ENCODE peak calls at places on chromosomes 3 and 15, in eight cellular contexts. G, F, T, X, J, Q, D and V are unnamed samples.

GRCh38 chr3:34504755-34505154 is 706.3 kb downstream of the PDCD6IP start:
- DNase-seq in J (no peak), G (peak), T (no peak), F (no peak), Q (no peak), X (no peak), D (no peak), V (peak)

GRCh38 chr3:41363830-41364523 is 164.7 kb downstream of the CTNNB1 start:
- DNase-seq in X (no peak), Q (no peak), F (no peak), J (no peak), D (no peak), T (no peak), G (no peak), V (no peak)

GRCh38 chr3:51591231-51591630 is 52.7 kb downstream of the RAD54L2 start:
- DNase-seq in X (no peak), J (no peak), D (no peak), F (no peak), Q (no peak), G (no peak), T (no peak), V (no peak)

GRCh38 chr3:184491867-184492615 is 69.5 kb upstream of the EPHB3 start:
- DNase-seq in J (no peak), T (no peak), G (no peak), Q (no peak), D (no peak), X (no peak), F (no peak), V (no peak)

GRCh38 chr3:120425877-120426276 is 24.9 kb downstream of the FSTL1 start:
- DNase-seq in Q (peak), D (no peak), F (peak), T (no peak), J (peak), X (no peak), G (no peak), V (no peak)

GRCh38 chr3:99767341-99767740 is 50.3 kb upstream of the CMSS1 start:
- DNase-seq in T (no peak), F (no peak), J (no peak), G (no peak), D (no peak), Q (no peak), X (no peak), V (no peak)

GRCh38 chr3:154324919-154325318 is 632 bp upstream of the DHX36 start:
- DNase-seq in Q (no peak), D (no peak), X (no peak), G (no peak), F (no peak), T (no peak), J (no peak), V (no peak)

GRCh38 chr3:143497382-143497781 is 350.9 kb downstream of the SLC9A9 start:
- DNase-seq in J (no peak), G (no peak), Q (no peak), X (no peak), T (no peak), F (no peak), D (no peak), V (no peak)

GRCh38 chr3:143004823-143005222 is 3.5 kb downstream of the U2SURP start:
- DNase-seq in G (no peak), D (no peak), X (no peak), F (no peak), T (no peak), Q (no peak), J (no peak), V (no peak)

GRCh38 chr3:82607391-82607790 is 845.9 kb upstream of the GBE1 start:
- DNase-seq in X (no peak), D (no peak), G (no peak), J (no peak), Q (no peak), F (no peak), T (no peak), V (no peak)

GRCh38 chr15:32818758-32819405 is 101.1 kb downstream of the GREM1 start:
- DNase-seq in J (peak), Q (no peak), G (no peak), T (no peak), X (no peak), F (no peak), D (no peak), V (peak)

GRCh38 chr15:26631894-26632293 is 141.0 kb downstream of the GABRB3 start:
- DNase-seq in D (no peak), Q (no peak), J (no peak), X (no peak), T (no peak), G (no peak), F (no peak), V (no peak)

GRCh38 chr3:182562274-182562673 is 231.0 kb upstream of the ATP11B start:
- DNase-seq in T (no peak), G (no peak), X (no peak), D (no peak), J (no peak), Q (no peak), F (no peak), V (no peak)

GRCh38 chr15:32872606-32873291 is 154.9 kb downstream of the GREM1 start:
- DNase-seq in F (no peak), Q (no peak), X (no peak), D (no peak), J (no peak), G (no peak), T (no peak), V (no peak)

GRCh38 chr3:116474356-116475200 is 29.3 kb upstream of the LSAMP start:
- DNase-seq in Q (no peak), F (no peak), J (no peak), T (no peak), G (peak), D (peak), X (no peak), V (no peak)

GRCh38 chr3:45479627-45480026 is 91.3 kb downstream of the LARS2 start:
- DNase-seq in X (no peak), G (no peak), J (peak), T (no peak), Q (no peak), F (peak), D (no peak), V (no peak)

GRCh38 chr3:39361252-39361927 is 21.8 kb upstream of the SLC25A38 start:
- DNase-seq in Q (no peak), T (peak), X (no peak), F (no peak), G (no peak), J (no peak), D (no peak), V (no peak)

GRCh38 chr15:38564557-38565286 is at the start of gene RASGRP1:
- DNase-seq in D (peak), T (peak), J (peak), X (peak), Q (no peak), G (peak), F (no peak), V (peak)

GRCh38 chr3:21888656-21889055 is 137.6 kb upstream of the ZNF385D start:
- DNase-seq in X (no peak), D (no peak), G (no peak), T (no peak), J (no peak), Q (no peak), F (no peak), V (no peak)

GRCh38 chr3:156433138-156433537 is 121.8 kb downstream of the SSR3 start:
- DNase-seq in J (no peak), F (no peak), Q (no peak), D (no peak), X (no peak), G (no peak), T (no peak), V (no peak)

GRCh38 chr15:95669146-95669922 is 661.2 kb upstream of the NR2F2 start:
- DNase-seq in X (no peak), D (no peak), J (no peak), Q (no peak), F (peak), G (peak), T (no peak), V (no peak)

GRCh38 chr3:43796041-43796596 is 105.4 kb downstream of the ABHD5 start:
- DNase-seq in J (peak), F (no peak), X (no peak), Q (no peak), T (no peak), D (no peak), G (no peak), V (no peak)

GRCh38 chr3:115401891-115402501 is 221.3 kb upstream of the GAP43 start:
- DNase-seq in D (no peak), G (no peak), F (no peak), T (no peak), X (no peak), J (peak), Q (no peak), V (no peak)

GRCh38 chr3:14256046-14256445 is 77.4 kb downstream of the LSM3 start:
- DNase-seq in X (no peak), T (no peak), Q (no peak), J (no peak), F (no peak), D (no peak), G (no peak), V (no peak)

GRCh38 chr3:173826901-173827609 is 429.5 kb downstream of the NLGN1 start:
- DNase-seq in F (no peak), J (peak), T (no peak), X (no peak), Q (no peak), G (no peak), D (no peak), V (no peak)

GRCh38 chr3:196793224-196793623 is 53.6 kb downstream of the PAK2 start:
- DNase-seq in J (peak), D (no peak), Q (no peak), G (no peak), T (no peak), F (no peak), X (no peak), V (peak)

GRCh38 chr15:62455441-62455921 is 290.4 kb upstream of the C2CD4B start:
- DNase-seq in X (no peak), Q (no peak), F (no peak), J (no peak), D (no peak), T (no peak), G (peak), V (peak)

GRCh38 chr3:45551214-45552010 is 43.1 kb upstream of the LIMD1 start:
- DNase-seq in X (peak), D (peak), T (no peak), G (no peak), Q (peak), F (peak), J (peak), V (peak)

GRCh38 chr3:40877651-40878463 is 321.4 kb upstream of the CTNNB1 start:
- DNase-seq in Q (peak), F (peak), X (peak), G (no peak), D (no peak), J (no peak), T (no peak), V (no peak)

GRCh38 chr3:53715815-53716483 is 130.3 kb downstream of the CHDH start:
- DNase-seq in X (no peak), F (no peak), G (no peak), Q (no peak), T (no peak), D (no peak), J (no peak), V (no peak)

GRCh38 chr3:197811343-197811742 is 20.3 kb downstream of the LRCH3 start:
- DNase-seq in Q (no peak), F (peak), G (no peak), T (no peak), J (peak), D (no peak), X (no peak), V (no peak)

GRCh38 chr15:45326776-45327175 is 51.6 kb downstream of the GATM start:
- DNase-seq in T (no peak), Q (no peak), F (no peak), J (no peak), X (no peak), G (no peak), D (no peak), V (no peak)